ENCODE peak calls at places on chromosomes 5 and 9, in five cellular contexts. U is bronchial epithelial cell, A is OCI-LY7, G is choroid plexus epithelial cell, W is HL-60. V is an unnamed sample.

GRCh38 chr5:136040746-136041415 is 12.1 kb downstream of the TGFBI start:
- DNase-seq in U (no peak), A (peak; percentile 26), G (no peak), W (no peak), V (no peak)

GRCh38 chr9:88998506-88998905 is 7.2 kb downstream of the S1PR3 start:
- DNase-seq in U (no peak), A (no peak), G (peak; percentile 49), W (peak; percentile 36), V (no peak)

GRCh38 chr5:1417586-1418225 is 27.5 kb downstream of the SLC6A3 start:
- DNase-seq in U (no peak), A (no peak), G (no peak), W (no peak), V (no peak)

GRCh38 chr5:37039824-37040223 is 163.3 kb downstream of the NIPBL start:
- DNase-seq in U (no peak), A (no peak), G (no peak), W (no peak), V (no peak)

GRCh38 chr9:78238061-78239038 is 2.5 kb downstream of the CEP78 start:
- DNase-seq in U (no peak), A (no peak), G (no peak), W (no peak), V (no peak)

GRCh38 chr9:38334234-38334633 is 58.3 kb upstream of the ALDH1B1 start:
- DNase-seq in U (no peak), A (peak; percentile 4), G (no peak), W (no peak), V (no peak)

GRCh38 chr9:35470894-35471293 is 19.0 kb upstream of the RUSC2 start:
- DNase-seq in U (peak; percentile 88), A (no peak), G (peak; percentile 94), W (no peak), V (no peak)

GRCh38 chr9:121281614-121282291 is 13.8 kb downstream of the GSN start:
- DNase-seq in U (peak; percentile 97), A (no peak), G (peak; percentile 63), W (peak; percentile 16), V (no peak)

GRCh38 chr5:41649659-41650058 is 139.3 kb upstream of the PLCXD3 start:
- DNase-seq in U (no peak), A (no peak), G (peak; percentile 64), W (no peak), V (no peak)

GRCh38 chr5:150206780-150207115 is 16.9 kb downstream of the SLC6A7 start:
- DNase-seq in U (no peak), A (no peak), G (no peak), W (no peak), V (no peak)

GRCh38 chr5:157971466-157972324 is 112.8 kb upstream of the CLINT1 start:
- DNase-seq in U (no peak), A (no peak), G (peak; percentile 33), W (no peak), V (no peak)

GRCh38 chr5:173204185-173204979 is 30.6 kb downstream of the NKX2-5 start:
- DNase-seq in U (peak; percentile 25), A (peak; percentile 51), G (peak; percentile 62), W (peak; percentile 18), V (no peak)

GRCh38 chr5:59174248-59174844 is 591.5 kb downstream of the RAB3C start:
- DNase-seq in U (peak; percentile 71), A (peak; percentile 42), G (peak; percentile 94), W (peak; percentile 6), V (no peak)

GRCh38 chr5:111968459-111968858 is 211.5 kb upstream of the NREP start:
- DNase-seq in U (no peak), A (no peak), G (no peak), W (peak; percentile 3), V (no peak)

GRCh38 chr5:17379188-17379951 is 118.7 kb upstream of the TAF11L2 start:
- DNase-seq in U (no peak), A (no peak), G (peak; percentile 77), W (no peak), V (no peak)

GRCh38 chr5:17383526-17383925 is 114.5 kb upstream of the TAF11L2 start:
- DNase-seq in U (no peak), A (no peak), G (no peak), W (no peak), V (no peak)

GRCh38 chr5:17378346-17378984 is 119.6 kb upstream of the TAF11L2 start:
- DNase-seq in U (no peak), A (no peak), G (peak; percentile 84), W (no peak), V (no peak)

DNA sequence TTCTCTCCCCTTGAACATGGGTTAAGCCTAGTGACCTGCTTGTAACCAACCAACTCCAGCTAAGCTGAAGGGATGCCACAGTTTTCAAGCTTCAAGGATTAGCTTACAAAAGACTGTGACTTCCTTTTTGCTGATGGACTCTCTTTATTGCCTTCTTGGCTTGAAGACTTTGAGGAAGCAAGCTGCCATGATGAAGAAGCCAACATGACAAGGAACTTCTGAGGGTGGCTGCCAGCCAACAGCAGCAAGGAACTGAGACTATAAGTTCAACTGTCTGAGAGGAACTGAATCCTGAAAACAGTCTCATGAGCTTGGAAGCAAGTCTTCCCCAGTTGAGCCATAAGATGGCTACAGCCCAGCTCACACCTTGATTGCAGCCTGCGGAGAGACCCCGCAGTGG is 116.1 kb upstream of the TAF11L2 start:
- DNase-seq in U (no peak), A (peak; percentile 9), G (no peak), W (peak; percentile 76), V (no peak)
- TF ChIP-seq CTCF in U (no peak), A (no peak), G (no peak), W (no peak), V (no peak)

DNA sequence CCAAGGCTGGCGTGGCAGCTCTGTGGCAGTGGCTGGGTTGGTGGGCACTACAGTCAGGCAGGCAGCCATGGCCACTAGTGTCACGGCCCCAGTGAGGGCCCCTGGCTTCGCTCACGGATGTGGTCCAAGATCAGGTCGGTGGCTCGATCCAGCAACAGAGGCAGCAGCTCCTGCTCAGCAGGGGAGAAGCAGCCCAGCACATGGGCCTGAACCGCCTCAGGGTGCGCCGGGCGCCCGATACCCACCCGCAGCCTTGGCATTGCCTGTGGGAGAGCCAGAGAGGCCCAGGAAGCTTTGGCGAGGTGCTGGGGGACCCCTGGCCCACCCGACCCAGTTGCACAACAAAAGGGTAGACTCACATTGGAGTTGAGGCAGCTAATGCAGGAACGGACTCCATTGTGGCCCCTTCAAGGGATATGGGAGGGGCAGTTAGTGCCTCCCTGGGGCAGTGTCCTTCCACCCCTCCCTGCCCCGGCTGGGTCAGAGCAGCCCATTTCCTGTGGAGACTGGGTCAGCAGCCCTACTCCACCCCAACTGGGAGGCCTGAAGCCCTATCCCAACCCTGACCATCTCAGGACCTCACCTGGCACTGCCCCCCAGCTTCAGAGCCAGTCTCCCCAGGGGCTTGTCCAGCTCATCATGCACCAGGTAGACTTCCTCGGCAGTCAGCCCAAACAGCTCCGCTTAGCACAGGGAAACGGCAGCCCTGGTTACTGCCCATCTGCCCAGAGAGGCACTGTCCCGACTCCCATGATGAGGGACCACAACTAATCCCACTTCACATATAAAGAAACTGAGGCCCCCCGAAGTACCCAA is 1.2 kb downstream of the PTRH1 start:
- DNase-seq in U (no peak), A (no peak), G (no peak), W (no peak), V (no peak)
- H3K4me3 ChIP-seq in U (peak overlapping the region; percentile 93), A (peak overlapping the region; percentile 72), G (peak overlapping the region; percentile 87), W (no peak overlapping the region), V (peak overlapping the region; percentile 71)

DNA sequence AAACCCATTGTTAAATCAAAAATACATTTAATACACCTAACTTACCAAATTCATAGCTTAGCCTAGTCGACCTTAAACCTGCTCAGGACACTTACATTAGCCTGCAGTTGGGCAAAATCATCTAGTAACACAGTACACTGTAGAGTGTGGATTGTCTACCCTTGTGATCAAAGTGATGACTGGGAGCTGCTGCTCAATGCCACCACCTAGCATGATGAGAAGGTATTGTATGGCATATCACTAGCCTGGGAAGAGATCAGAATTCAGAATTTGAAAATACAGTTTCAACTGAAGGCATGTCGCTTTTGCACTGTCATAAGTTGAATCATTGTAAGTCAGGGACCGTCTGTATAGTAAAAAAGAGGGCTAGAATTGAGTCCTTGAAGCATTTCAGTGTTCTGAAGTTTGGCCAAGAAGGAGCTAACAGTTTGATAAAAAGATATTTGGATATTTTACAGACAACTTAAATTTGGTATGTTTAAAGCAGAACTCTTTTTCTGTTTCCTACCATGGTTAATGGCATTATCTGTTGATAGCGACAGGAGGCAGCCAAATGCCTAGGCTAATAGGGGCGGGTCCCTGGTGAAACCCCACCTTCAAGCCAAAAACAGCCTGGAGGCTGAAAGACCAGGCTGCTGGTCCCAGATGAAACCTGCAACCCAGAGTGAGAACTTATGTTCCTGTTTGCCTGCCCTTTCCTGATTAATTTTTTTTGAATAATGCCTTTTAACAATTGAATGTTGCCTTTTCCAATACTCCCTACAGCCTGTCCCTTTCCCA is 23.0 kb downstream of the SMIM15 start:
- DNase-seq in U (no peak), A (no peak), G (peak; percentile 47), W (no peak), V (no peak)
- TF ChIP-seq CTCF in U (peak; percentile 11), A (peak; percentile 54), G (peak; percentile 65), W (no peak), V (peak; percentile 29)

DNA sequence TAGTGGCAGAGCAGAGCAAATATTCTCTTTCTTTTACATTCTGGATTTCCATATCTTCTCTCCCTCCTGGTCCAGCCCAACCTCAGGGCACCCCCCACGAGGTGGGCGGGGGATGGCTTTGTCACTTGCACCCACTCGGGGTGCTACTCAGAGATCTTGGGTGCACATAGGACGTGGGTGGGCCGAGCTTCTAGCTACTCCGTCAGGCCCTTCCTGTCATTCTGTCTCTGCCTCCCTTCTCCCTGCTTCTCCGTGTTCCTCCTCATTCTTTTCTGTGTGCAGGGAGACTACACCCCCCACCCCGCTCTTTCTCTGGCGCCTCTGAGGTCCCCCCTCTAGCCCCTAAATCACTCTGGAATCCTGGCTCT is 19.5 kb downstream of the PCDHGC5 start:
- DNase-seq in U (no peak), A (peak; percentile 50), G (peak; percentile 23), W (no peak), V (no peak)
- H3K4me3 ChIP-seq in U (peak overlapping the region; percentile 27), A (peak overlapping the region; percentile 65), G (peak overlapping the region; percentile 24), W (no peak overlapping the region), V (peak overlapping the region; percentile 23)

GRCh38 chr5:87541033-87541432 is 128.3 kb upstream of the CCNH start:
- DNase-seq in U (peak; percentile 55), A (no peak), G (peak; percentile 61), W (no peak), V (no peak)
- TF ChIP-seq CTCF in U (peak; percentile 11), A (no peak), G (no peak), W (no peak), V (no peak)

DNA sequence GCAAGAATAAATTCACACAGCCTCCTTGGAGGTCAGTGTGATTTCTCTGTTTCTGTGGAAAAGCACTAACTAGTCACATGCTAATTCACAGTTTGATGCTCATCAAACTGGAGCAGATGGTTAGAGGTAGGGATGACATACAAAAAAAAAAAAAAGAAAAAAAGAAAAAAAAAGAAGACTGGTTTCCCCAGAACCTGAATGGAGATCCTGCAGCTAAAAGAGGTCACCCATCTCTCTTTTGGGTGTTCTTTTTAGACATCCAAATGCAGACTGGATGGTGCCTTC is 123.7 kb upstream of the ANKRD55 start:
- DNase-seq in U (no peak), A (no peak), G (no peak), W (no peak), V (no peak)
- H3K4me3 ChIP-seq in U (no peak overlapping the region), A (no peak overlapping the region), G (no peak overlapping the region), W (no peak overlapping the region), V (no peak overlapping the region)

V was measured in GM12864.